ENCODE peak calls at places on chromosomes 11 and 22, in ten cellular contexts. K is right lobe of liver; N is H9; S is A549; W is GM12878; E is upper lobe of left lung; V is CD4-positive, alpha-beta memory T cell; L is tibial nerve; Q is HCT116; F is left ventricle myocardium inferior. R is an unnamed sample.
A peak's percentile ranks its signal among the peaks of the same experiment; 100 is the strongest.

GRCh38 chr11:116119158-116119557 is 614.9 kb upstream of the CADM1 start:
- DNase-seq in W (no peak), E (no peak), V (no peak), N (no peak), Q (no peak), F (no peak), L (no peak), S (no peak), K (no peak), R (no peak)

GRCh38 chr22:37218771-37219411 is 6.6 kb upstream of the SSTR3 start:
- DNase-seq in Q (no peak), K (no peak), L (no peak), V (peak; percentile 96), S (no peak), W (peak; percentile 99), N (no peak), F (no peak), E (no peak), R (no peak)

GRCh38 chr11:65065898-65066297 is 7.5 kb upstream of the NAALADL1 start:
- DNase-seq in F (no peak), E (no peak), K (no peak), V (no peak), W (no peak), S (no peak), L (no peak), Q (no peak), N (no peak), R (no peak)

GRCh38 chr11:78535027-78535426 is 39.6 kb downstream of the NARS2 start:
- DNase-seq in F (no peak), K (no peak), W (no peak), Q (no peak), S (no peak), L (no peak), V (no peak), E (no peak), N (no peak), R (no peak)

GRCh38 chr22:19066531-19067271 is 55.5 kb downstream of the DGCR2 start:
- DNase-seq in E (no peak), Q (no peak), N (no peak), S (no peak), W (no peak), K (no peak), L (no peak), F (no peak), V (no peak), R (peak; percentile 66)

GRCh38 chr22:23262474-23263332 is 82.4 kb downstream of the BCR start:
- DNase-seq in L (no peak), F (no peak), S (no peak), N (peak; percentile 42), V (no peak), K (no peak), Q (no peak), E (no peak), W (no peak), R (no peak)

GRCh38 chr11:111512296-111513239 is at the start of gene BTG4:
- DNase-seq in Q (no peak), S (peak; percentile 16), N (peak; percentile 56), K (no peak), F (no peak), V (no peak), L (no peak), E (no peak), W (no peak), R (no peak)

GRCh38 chr11:102664001-102664752 is 39.0 kb upstream of the MMP20 start:
- DNase-seq in F (no peak), W (no peak), L (no peak), V (no peak), N (peak; percentile 61), E (no peak), S (no peak), K (no peak), Q (peak; percentile 13), R (no peak)

GRCh38 chr11:47886096-47886495 is 37.9 kb upstream of the NUP160 start:
- DNase-seq in V (no peak), Q (no peak), W (no peak), S (no peak), E (peak; percentile 47), K (no peak), L (peak; percentile 41), F (no peak), N (no peak), R (no peak)

GRCh38 chr11:94734563-94735275 is 33.4 kb upstream of the AMOTL1 start:
- DNase-seq in K (no peak), W (no peak), L (no peak), N (peak; percentile 81), E (no peak), S (no peak), V (no peak), Q (peak; percentile 54), F (no peak), R (no peak)

GRCh38 chr11:1750481-1750839 is at the start of gene IFITM10:
- DNase-seq in W (no peak), L (no peak), K (peak; percentile 68), N (no peak), F (peak; percentile 34), Q (no peak), V (no peak), S (no peak), E (no peak), R (no peak)

GRCh38 chr22:42932857-42933782 is 76.0 kb upstream of the ARFGAP3 start:
- DNase-seq in Q (no peak), L (peak; percentile 37), N (no peak), W (peak; percentile 71), S (no peak), K (no peak), E (peak; percentile 63), V (no peak), F (no peak), R (no peak)

GRCh38 chr11:126476977-126477376 is 121.5 kb downstream of the ST3GAL4 start:
- DNase-seq in V (no peak), K (no peak), S (no peak), L (no peak), W (no peak), F (no peak), Q (no peak), E (no peak), N (no peak), R (no peak)

GRCh38 chr11:62804310-62805043 is 763 bp downstream of the NXF1 start:
- DNase-seq in L (peak; percentile 25), F (no peak), Q (no peak), N (no peak), E (peak; percentile 38), V (no peak), S (no peak), W (no peak), K (no peak), R (no peak)

GRCh38 chr11:82631722-82632630 is 101.7 kb downstream of the FAM181B start:
- DNase-seq in L (no peak), S (no peak), K (no peak), W (peak; percentile 27), E (no peak), F (no peak), V (no peak), N (no peak), Q (no peak), R (no peak)

DNA sequence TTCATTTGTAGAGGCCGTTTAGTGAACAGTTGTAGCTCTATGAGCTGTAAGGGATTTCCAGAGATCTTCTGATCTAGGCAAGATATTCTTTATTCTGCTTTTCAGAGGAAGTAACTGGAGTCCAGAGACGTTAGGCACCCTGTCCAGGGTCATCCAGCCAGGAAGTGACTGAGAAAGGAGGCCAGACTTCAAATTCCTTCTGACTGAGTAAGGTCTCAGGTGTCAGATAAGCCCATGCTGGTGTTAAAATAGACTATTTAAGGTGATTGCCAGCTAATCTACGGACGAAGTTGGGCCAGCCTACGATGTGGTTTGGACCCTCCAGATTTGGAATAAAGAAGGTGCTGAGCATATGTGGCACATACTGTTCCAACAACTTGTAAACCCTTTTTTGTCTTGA is 54.6 kb downstream of the GRIK4 start:
- DNase-seq in W (no peak), S (no peak), L (no peak), E (no peak), K (no peak), F (no peak), Q (peak; percentile 65), V (no peak), N (peak; percentile 32), R (no peak)
- H3K27ac ChIP-seq in W (no peak overlapping the region), S (no peak overlapping the region), L (peak overlapping the region; percentile 63), E (no peak overlapping the region), K (no peak overlapping the region), F (no peak overlapping the region), Q (peak overlapping the region; percentile 69), V (no peak overlapping the region), N (no peak overlapping the region), R (no peak overlapping the region)

GRCh38 chr11:119106564-119107537 is at the start of gene C2CD2L:
- DNase-seq in F (peak; percentile 92), S (peak; percentile 84), W (peak; percentile 70), Q (peak; percentile 72), L (peak; percentile 84), N (peak; percentile 90), K (peak; percentile 92), V (peak; percentile 91), E (peak; percentile 96), R (peak; percentile 93)
- H3K4me1 ChIP-seq in F (peaks cover 48% of the 10 kb centered on the region), S (peaks cover 25% of the 10 kb centered on the region), W (peaks cover 23% of the 10 kb centered on the region), Q (peaks cover 32% of the 10 kb centered on the region), L (peaks cover 23% of the 10 kb centered on the region), N (peaks cover 8% of the 10 kb centered on the region), K (no peaks in the 10 kb centered on the region), V (peaks cover 47% of the 10 kb centered on the region), E (peaks cover 31% of the 10 kb centered on the region), R (peaks cover 46% of the 10 kb centered on the region)

DNA sequence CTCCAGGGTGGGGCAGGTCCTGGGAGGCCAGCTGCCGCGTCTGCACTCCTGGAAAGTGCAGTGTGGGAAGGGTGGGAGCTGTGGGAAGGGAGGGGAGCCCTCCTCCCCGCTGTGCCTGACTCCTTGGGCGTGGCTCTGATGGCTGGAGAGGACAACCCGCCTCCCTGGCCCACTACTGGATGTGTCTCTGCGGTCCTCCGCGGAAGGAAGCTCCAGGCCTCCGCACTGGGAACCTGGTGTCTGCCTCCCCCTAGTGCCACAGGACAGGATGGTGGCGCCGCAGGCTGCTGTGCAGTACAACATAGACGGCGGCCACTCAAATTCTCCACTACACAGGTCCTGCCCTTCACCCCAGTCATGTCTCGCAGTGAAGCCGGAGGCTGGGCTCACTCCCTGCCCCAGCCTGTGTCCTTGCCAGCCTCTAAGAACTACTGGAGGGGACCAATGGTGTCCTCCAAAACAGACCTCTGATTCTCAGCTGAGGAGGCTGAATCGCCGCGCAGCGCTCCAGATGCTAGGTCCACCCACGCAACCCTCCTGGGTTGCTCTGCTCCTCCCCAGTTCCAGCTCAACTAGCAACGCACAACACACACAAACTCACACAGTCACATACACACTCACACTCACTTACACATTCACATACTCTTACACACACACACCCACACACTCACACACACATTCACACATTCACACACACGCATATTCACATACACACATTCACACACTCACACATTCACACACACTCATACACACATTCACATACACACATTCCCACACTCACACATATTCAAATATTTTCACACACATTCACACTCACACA is 12.4 kb upstream of the DSCAML1 start:
- DNase-seq in S (peak; percentile 86), Q (peak; percentile 63), V (no peak), W (no peak), N (peak; percentile 81), L (peak; percentile 44), F (peak; percentile 80), K (peak; percentile 66), E (peak; percentile 76), R (peak; percentile 86)
- H3K27ac ChIP-seq in S (peak overlapping the region; percentile 81), Q (no peak overlapping the region), V (no peak overlapping the region), W (no peak overlapping the region), N (no peak overlapping the region), L (no peak overlapping the region), F (peak overlapping the region; percentile 62), K (no peak overlapping the region), E (no peak overlapping the region), R (no peak overlapping the region)

DNA sequence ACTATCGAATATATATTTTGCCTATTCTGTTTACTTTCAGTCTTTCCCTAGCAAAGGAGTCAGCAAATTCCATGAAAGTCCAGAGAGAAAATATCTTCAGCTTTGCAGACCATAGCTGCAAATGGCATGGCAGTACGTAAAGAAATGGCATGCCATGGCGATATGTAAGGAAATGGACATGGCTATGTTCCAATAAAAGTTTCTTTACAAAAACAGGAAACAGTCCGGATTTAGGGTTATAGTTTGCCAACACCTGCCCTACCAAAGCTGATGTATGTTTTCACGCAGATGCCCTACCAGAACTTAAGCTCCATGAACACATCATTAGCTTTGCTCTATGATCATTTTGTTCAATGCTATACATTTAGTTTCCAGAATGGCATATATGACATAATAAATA is 19.5 kb downstream of the KIAA0930 start:
- DNase-seq in E (no peak), V (no peak), S (no peak), K (no peak), Q (no peak), W (no peak), N (no peak), F (no peak), L (no peak), R (no peak)
- H3K4me1 ChIP-seq in E (peaks cover 42% of the 10 kb centered on the region), V (peaks cover 4% of the 10 kb centered on the region), S (no peaks in the 10 kb centered on the region), K (no peaks in the 10 kb centered on the region), Q (no peaks in the 10 kb centered on the region), W (peaks cover 30% of the 10 kb centered on the region), N (no peaks in the 10 kb centered on the region), F (peaks cover 8% of the 10 kb centered on the region), L (peaks cover 28% of the 10 kb centered on the region), R (peaks cover 19% of the 10 kb centered on the region)